ENCODE peak calls at places on chromosomes 6 and 20, in ten cellular contexts. One of them, this sample, is unnamed.

GRCh38 chr20:46011631-46012482 is 3.1 kb downstream of the MMP9 start:
- DNase-seq in ACHN: peak
- DNase-seq in EH: peak
- DNase-seq in T-cell: no peak
- DNase-seq in activated T-cell treated with anti-CD3 and anti-CD28 coated beads, Interleukin-2, amount 50 U/mL, for 4 hours: peak
- DNase-seq in NCI-H2171 treated with DMSO at 0.1 percent for 48 hours: no peak
- DNase-seq in SK-MEL-5: peak
- DNase-seq in stimulated activated CD4-positive, alpha-beta T cell treated with anti-CD3 and anti-CD28 coated beads, Interleukin-12 subunit alpha, Interleukin-12 subunit beta, amount 100 ng/mL, for 24 hours: no peak
- DNase-seq in activated gamma-delta T cell: no peak
- DNase-seq in GM04504: no peak
- DNase-seq in this sample: peak

GRCh38 chr20:44089987-44090674 is 96.9 kb downstream of the JPH2 start:
- DNase-seq in activated T-cell treated with anti-CD3 and anti-CD28 coated beads, Interleukin-2, amount 50 U/mL, for 4 hours: no peak
- DNase-seq in stimulated activated CD4-positive, alpha-beta T cell treated with anti-CD3 and anti-CD28 coated beads, Interleukin-12 subunit alpha, Interleukin-12 subunit beta, amount 100 ng/mL, for 24 hours: no peak
- DNase-seq in EH: peak
- DNase-seq in SK-MEL-5: peak
- DNase-seq in T-cell: no peak
- DNase-seq in GM04504: no peak
- DNase-seq in activated gamma-delta T cell: no peak
- DNase-seq in NCI-H2171 treated with DMSO at 0.1 percent for 48 hours: peak
- DNase-seq in ACHN: peak
- DNase-seq in this sample: peak

GRCh38 chr20:45336530-45337366 is 11.5 kb downstream of the SDC4 start:
- DNase-seq in stimulated activated CD4-positive, alpha-beta T cell treated with anti-CD3 and anti-CD28 coated beads, Interleukin-12 subunit alpha, Interleukin-12 subunit beta, amount 100 ng/mL, for 24 hours: no peak
- DNase-seq in activated T-cell treated with anti-CD3 and anti-CD28 coated beads, Interleukin-2, amount 50 U/mL, for 4 hours: no peak
- DNase-seq in NCI-H2171 treated with DMSO at 0.1 percent for 48 hours: no peak
- DNase-seq in EH: peak
- DNase-seq in GM04504: peak
- DNase-seq in activated gamma-delta T cell: no peak
- DNase-seq in ACHN: peak
- DNase-seq in T-cell: no peak
- DNase-seq in SK-MEL-5: no peak
- DNase-seq in this sample: peak

GRCh38 chr6:107386340-107386739 is 73.0 kb downstream of the PDSS2 start:
- DNase-seq in NCI-H2171 treated with DMSO at 0.1 percent for 48 hours: no peak
- DNase-seq in activated gamma-delta T cell: no peak
- DNase-seq in SK-MEL-5: no peak
- DNase-seq in T-cell: no peak
- DNase-seq in stimulated activated CD4-positive, alpha-beta T cell treated with anti-CD3 and anti-CD28 coated beads, Interleukin-12 subunit alpha, Interleukin-12 subunit beta, amount 100 ng/mL, for 24 hours: no peak
- DNase-seq in EH: peak
- DNase-seq in ACHN: no peak
- DNase-seq in GM04504: peak
- DNase-seq in activated T-cell treated with anti-CD3 and anti-CD28 coated beads, Interleukin-2, amount 50 U/mL, for 4 hours: no peak
- DNase-seq in this sample: no peak

GRCh38 chr6:43964659-43965570 is 162.3 kb downstream of the MRPL14 start:
- DNase-seq in stimulated activated CD4-positive, alpha-beta T cell treated with anti-CD3 and anti-CD28 coated beads, Interleukin-12 subunit alpha, Interleukin-12 subunit beta, amount 100 ng/mL, for 24 hours: no peak
- DNase-seq in T-cell: no peak
- DNase-seq in ACHN: no peak
- DNase-seq in EH: no peak
- DNase-seq in GM04504: no peak
- DNase-seq in NCI-H2171 treated with DMSO at 0.1 percent for 48 hours: no peak
- DNase-seq in activated gamma-delta T cell: no peak
- DNase-seq in SK-MEL-5: no peak
- DNase-seq in activated T-cell treated with anti-CD3 and anti-CD28 coated beads, Interleukin-2, amount 50 U/mL, for 4 hours: no peak
- DNase-seq in this sample: no peak

GRCh38 chr6:141965016-141965545 is 167.6 kb upstream of the GJE1 start:
- DNase-seq in GM04504: no peak
- DNase-seq in activated T-cell treated with anti-CD3 and anti-CD28 coated beads, Interleukin-2, amount 50 U/mL, for 4 hours: no peak
- DNase-seq in T-cell: no peak
- DNase-seq in stimulated activated CD4-positive, alpha-beta T cell treated with anti-CD3 and anti-CD28 coated beads, Interleukin-12 subunit alpha, Interleukin-12 subunit beta, amount 100 ng/mL, for 24 hours: no peak
- DNase-seq in SK-MEL-5: no peak
- DNase-seq in activated gamma-delta T cell: no peak
- DNase-seq in NCI-H2171 treated with DMSO at 0.1 percent for 48 hours: no peak
- DNase-seq in ACHN: no peak
- DNase-seq in EH: no peak
- DNase-seq in this sample: no peak

GRCh38 chr6:112879920-112880413 is 532.8 kb downstream of the RFPL4B start:
- DNase-seq in EH: no peak
- DNase-seq in T-cell: peak
- DNase-seq in NCI-H2171 treated with DMSO at 0.1 percent for 48 hours: no peak
- DNase-seq in activated gamma-delta T cell: no peak
- DNase-seq in stimulated activated CD4-positive, alpha-beta T cell treated with anti-CD3 and anti-CD28 coated beads, Interleukin-12 subunit alpha, Interleukin-12 subunit beta, amount 100 ng/mL, for 24 hours: no peak
- DNase-seq in activated T-cell treated with anti-CD3 and anti-CD28 coated beads, Interleukin-2, amount 50 U/mL, for 4 hours: no peak
- DNase-seq in SK-MEL-5: no peak
- DNase-seq in ACHN: no peak
- DNase-seq in GM04504: no peak
- DNase-seq in this sample: peak

GRCh38 chr6:168517742-168518347 is 76.9 kb downstream of the SMOC2 start:
- DNase-seq in GM04504: no peak
- DNase-seq in ACHN: no peak
- DNase-seq in NCI-H2171 treated with DMSO at 0.1 percent for 48 hours: no peak
- DNase-seq in activated gamma-delta T cell: no peak
- DNase-seq in T-cell: no peak
- DNase-seq in SK-MEL-5: no peak
- DNase-seq in stimulated activated CD4-positive, alpha-beta T cell treated with anti-CD3 and anti-CD28 coated beads, Interleukin-12 subunit alpha, Interleukin-12 subunit beta, amount 100 ng/mL, for 24 hours: no peak
- DNase-seq in activated T-cell treated with anti-CD3 and anti-CD28 coated beads, Interleukin-2, amount 50 U/mL, for 4 hours: no peak
- DNase-seq in EH: no peak
- DNase-seq in this sample: no peak

GRCh38 chr6:43922423-43923375 is 152.7 kb downstream of the VEGFA start:
- DNase-seq in EH: no peak
- DNase-seq in ACHN: no peak
- DNase-seq in NCI-H2171 treated with DMSO at 0.1 percent for 48 hours: no peak
- DNase-seq in stimulated activated CD4-positive, alpha-beta T cell treated with anti-CD3 and anti-CD28 coated beads, Interleukin-12 subunit alpha, Interleukin-12 subunit beta, amount 100 ng/mL, for 24 hours: no peak
- DNase-seq in T-cell: no peak
- DNase-seq in activated gamma-delta T cell: no peak
- DNase-seq in SK-MEL-5: no peak
- DNase-seq in GM04504: no peak
- DNase-seq in activated T-cell treated with anti-CD3 and anti-CD28 coated beads, Interleukin-2, amount 50 U/mL, for 4 hours: no peak
- DNase-seq in this sample: no peak

GRCh38 chr6:100862063-100862462 is 19.1 kb downstream of the ASCC3 start:
- DNase-seq in stimulated activated CD4-positive, alpha-beta T cell treated with anti-CD3 and anti-CD28 coated beads, Interleukin-12 subunit alpha, Interleukin-12 subunit beta, amount 100 ng/mL, for 24 hours: no peak
- DNase-seq in NCI-H2171 treated with DMSO at 0.1 percent for 48 hours: no peak
- DNase-seq in EH: no peak
- DNase-seq in ACHN: no peak
- DNase-seq in activated gamma-delta T cell: no peak
- DNase-seq in SK-MEL-5: no peak
- DNase-seq in activated T-cell treated with anti-CD3 and anti-CD28 coated beads, Interleukin-2, amount 50 U/mL, for 4 hours: no peak
- DNase-seq in GM04504: no peak
- DNase-seq in T-cell: no peak
- DNase-seq in this sample: no peak

This sample was measured in SW480.